ENCODE peak calls at places on chromosome 4, in four cellular contexts. B, D, W and S are unnamed samples.

GRCh38 chr4:186931519-186931918 is 207.9 kb upstream of the FAT1 start:
- DNase-seq in B (no peak), D (no peak), W (no peak), S (no peak)

GRCh38 chr4:72451349-72451748 is 117.7 kb downstream of the ADAMTS3 start:
- DNase-seq in B (no peak), D (no peak), W (no peak), S (no peak)

GRCh38 chr4:168955674-168956073 is 54.4 kb downstream of the CBR4 start:
- DNase-seq in B (no peak), D (no peak), W (no peak), S (no peak)

GRCh38 chr4:71333960-71334951 is 4.6 kb upstream of the SLC4A4 start:
- DNase-seq in B (no peak), D (no peak), W (no peak), S (no peak)

GRCh38 chr4:10157478-10158354 is 41.1 kb upstream of the WDR1 start:
- DNase-seq in B (peak), D (peak), W (peak), S (peak)

GRCh38 chr4:136056748-136057147 is 1475.5 kb downstream of the PCDH18 start:
- DNase-seq in B (no peak), D (no peak), W (no peak), S (no peak)

GRCh38 chr4:7289619-7290018 is 97.3 kb downstream of the SORCS2 start:
- DNase-seq in B (no peak), D (no peak), W (no peak), S (no peak)

GRCh38 chr4:75107703-75108612 is 175.0 kb downstream of the PARM1 start:
- DNase-seq in B (no peak), D (no peak), W (no peak), S (no peak)

GRCh38 chr4:184382189-184382846 is 92.0 kb downstream of the IRF2 start:
- DNase-seq in B (no peak), D (no peak), W (no peak), S (no peak)

GRCh38 chr4:86935833-86936721 is 1.3 kb downstream of the AFF1 start:
- DNase-seq in B (no peak), D (no peak), W (peak), S (no peak)

GRCh38 chr4:123623611-123624010 is 227.0 kb downstream of the SPRY1 start:
- DNase-seq in B (no peak), D (no peak), W (no peak), S (no peak)

GRCh38 chr4:85500110-85500867 is 25.3 kb downstream of the ARHGAP24 start:
- DNase-seq in B (no peak), D (no peak), W (no peak), S (no peak)

GRCh38 chr4:45199736-45200135 is 473.4 kb upstream of the GNPDA2 start:
- DNase-seq in B (no peak), D (no peak), W (no peak), S (no peak)

GRCh38 chr4:183499797-183500196 is 5.1 kb upstream of the ING2 start:
- DNase-seq in B (no peak), D (no peak), W (no peak), S (no peak)

GRCh38 chr4:70706516-70706915 is 15.2 kb upstream of the RUFY3 start:
- DNase-seq in B (no peak), D (no peak), W (no peak), S (no peak)

GRCh38 chr4:25723409-25723808 is 67.8 kb downstream of the SLC34A2 start:
- DNase-seq in B (no peak), D (no peak), W (no peak), S (no peak)

GRCh38 chr4:146121757-146122156 is 53.8 kb upstream of the LSM6 start:
- DNase-seq in B (no peak), D (no peak), W (no peak), S (no peak)

GRCh38 chr4:92121099-92121498 is 182.7 kb upstream of the GRID2 start:
- DNase-seq in B (no peak), D (no peak), W (no peak), S (no peak)